ENCODE peak calls at places on chromosome 13, in five cellular contexts. W is HepG2, K is A549, L is DND-41, Y is fibroblast of villous mesenchyme. B is an unnamed sample.

GRCh38 chr13:59679239-59679638 is 484.5 kb downstream of the DIAPH3 start:
- DNase-seq in Y (no peak), K (no peak), W (no peak), L (no peak), B (no peak)

GRCh38 chr13:100356889-100357288 is 231.7 kb downstream of the GGACT start:
- DNase-seq in K (no peak), Y (peak; percentile 88), W (no peak), L (no peak), B (no peak)

GRCh38 chr13:104196611-104197010 is 1130.4 kb upstream of the SLC10A2 start:
- DNase-seq in Y (no peak), W (no peak), K (no peak), L (no peak), B (no peak)

GRCh38 chr13:27054760-27055159 is 116.9 kb downstream of the USP12 start:
- DNase-seq in L (no peak), K (no peak), W (no peak), Y (no peak), B (no peak)

GRCh38 chr13:32019612-32020233 is 11.9 kb upstream of the FRY start:
- DNase-seq in L (peak; percentile 41), K (peak; percentile 25), Y (peak; percentile 82), W (peak; percentile 73), B (peak; percentile 30)

GRCh38 chr13:74443623-74444022 is 309.4 kb upstream of the KLF12 start:
- DNase-seq in K (peak; percentile 1), L (no peak), W (no peak), Y (peak; percentile 52), B (no peak)

GRCh38 chr13:77583551-77583950 is 48.0 kb downstream of the SCEL start:
- DNase-seq in Y (no peak), K (no peak), L (no peak), W (no peak), B (no peak)

GRCh38 chr13:40102854-40103253 is 447.4 kb downstream of the COG6 start:
- DNase-seq in W (peak; percentile 32), K (peak; percentile 5), Y (peak; percentile 53), L (no peak), B (no peak)

GRCh38 chr13:80945328-80945727 is 604.4 kb upstream of the SPRY2 start:
- DNase-seq in L (no peak), K (no peak), W (peak; percentile 71), Y (no peak), B (no peak)

GRCh38 chr13:81957121-81957520 is 1616.2 kb upstream of the SPRY2 start:
- DNase-seq in K (peak; percentile 0), Y (no peak), L (no peak), W (peak; percentile 2), B (no peak)

GRCh38 chr13:102225892-102226291 is 176.0 kb downstream of the FGF14 start:
- DNase-seq in K (no peak), W (no peak), L (no peak), Y (no peak), B (no peak)

GRCh38 chr13:44331446-44331845 is 42.2 kb upstream of the SERP2 start:
- DNase-seq in L (no peak), K (no peak), Y (no peak), W (no peak), B (no peak)

GRCh38 chr13:28541966-28542365 is 47.0 kb upstream of the FLT1 start:
- DNase-seq in W (no peak), Y (peak; percentile 40), K (no peak), L (no peak), B (no peak)

GRCh38 chr13:73025212-73026012 is 33.4 kb upstream of the KLF5 start:
- DNase-seq in L (no peak), W (no peak), K (no peak), Y (no peak), B (no peak)

GRCh38 chr13:77980592-77980991 is 62.0 kb upstream of the EDNRB start:
- DNase-seq in Y (peak; percentile 92), K (no peak), W (no peak), L (no peak), B (no peak)

GRCh38 chr13:79393564-79394249 is 12.3 kb downstream of the RBM26 start:
- DNase-seq in Y (no peak), K (no peak), W (peak; percentile 93), L (no peak), B (peak; percentile 57)

GRCh38 chr13:34391071-34391470 is 551.0 kb upstream of the NBEA start:
- DNase-seq in L (no peak), K (peak; percentile 3), Y (peak; percentile 77), W (no peak), B (no peak)

GRCh38 chr13:79936368-79937136 is 404.4 kb downstream of the SPRY2 start:
- DNase-seq in L (no peak), W (peak; percentile 3), K (peak; percentile 78), Y (peak; percentile 94), B (no peak)

GRCh38 chr13:109348514-109349340 is 437.7 kb downstream of the IRS2 start:
- DNase-seq in K (no peak), Y (peak; percentile 44), L (no peak), W (no peak), B (no peak)

GRCh38 chr13:36543671-36544070 is 111.4 kb downstream of the CCNA1 start:
- DNase-seq in K (no peak), L (no peak), W (no peak), Y (no peak), B (no peak)

GRCh38 chr13:37473035-37473434 is 125.5 kb downstream of the POSTN start:
- DNase-seq in Y (no peak), K (no peak), W (no peak), L (no peak), B (no peak)

GRCh38 chr13:113022391-113023216 is 53.6 kb downstream of the MCF2L start:
- DNase-seq in W (peak; percentile 98), Y (no peak), L (no peak), K (no peak), B (no peak)

GRCh38 chr13:43751624-43752023 is 35.1 kb downstream of the ENOX1 start:
- DNase-seq in W (no peak), K (no peak), L (no peak), Y (no peak), B (no peak)

GRCh38 chr13:31686660-31687430 is 52.5 kb upstream of the RXFP2 start:
- DNase-seq in L (no peak), K (no peak), Y (no peak), W (no peak), B (no peak)

GRCh38 chr13:67223742-67224141 is 6.4 kb downstream of the PCDH9 start:
- DNase-seq in L (no peak), W (no peak), K (no peak), Y (no peak), B (no peak)

GRCh38 chr13:80224468-80224867 is 116.5 kb downstream of the SPRY2 start:
- DNase-seq in Y (no peak), L (no peak), W (no peak), K (no peak), B (no peak)

GRCh38 chr13:31807090-31807541 is 67.8 kb downstream of the RXFP2 start:
- DNase-seq in Y (no peak), W (no peak), K (no peak), L (no peak), B (no peak)

GRCh38 chr13:73993661-73994060 is 140.5 kb downstream of the KLF12 start:
- DNase-seq in K (no peak), L (no peak), W (no peak), Y (no peak), B (no peak)

GRCh38 chr13:64723735-64724134 is 2506.4 kb downstream of the PCDH9 start:
- DNase-seq in L (no peak), Y (peak; percentile 25), K (peak; percentile 33), W (peak; percentile 62), B (no peak)

GRCh38 chr13:113815151-113816058 is 48.5 kb downstream of the GAS6 start:
- DNase-seq in K (no peak), W (no peak), L (peak; percentile 19), Y (no peak), B (peak; percentile 59)

GRCh38 chr13:113863511-113864302 is at the start of gene GAS6:
- DNase-seq in W (no peak), Y (peak; percentile 54), L (no peak), K (peak; percentile 33), B (no peak)

GRCh38 chr13:23610966-23611486 is 40.8 kb downstream of the TNFRSF19 start:
- DNase-seq in L (no peak), W (no peak), Y (peak; percentile 35), K (no peak), B (no peak)

GRCh38 chr13:82758056-82758455 is 1124.2 kb downstream of the SLITRK1 start:
- DNase-seq in Y (no peak), W (peak; percentile 15), K (no peak), L (no peak), B (no peak)

GRCh38 chr13:107767119-107767518 is 448.2 kb downstream of the LIG4 start:
- DNase-seq in K (no peak), W (no peak), L (no peak), Y (no peak), B (no peak)

GRCh38 chr13:73168226-73168992 is 109.6 kb downstream of the KLF5 start:
- DNase-seq in Y (no peak), K (no peak), W (no peak), L (no peak), B (no peak)

GRCh38 chr13:49113526-49114286 is 106.4 kb upstream of the MLNR start:
- DNase-seq in K (no peak), L (no peak), Y (peak; percentile 45), W (peak; percentile 22), B (no peak)
- H3K4me3 ChIP-seq in K (no peak overlapping the region), L (no peak overlapping the region), Y (no peak overlapping the region), W (no peak overlapping the region), B (no peak overlapping the region)

GRCh38 chr13:51837016-51837415 is 8.0 kb downstream of the TMEM272 start:
- DNase-seq in L (no peak), K (no peak), Y (no peak), W (no peak), B (no peak)
- H3K4me3 ChIP-seq in L (no peak overlapping the region), K (no peak overlapping the region), Y (no peak overlapping the region), W (no peak overlapping the region), B (no peak overlapping the region)

GRCh38 chr13:51781246-51782022 is 22.5 kb downstream of the DHRS12 start:
- DNase-seq in L (no peak), W (no peak), K (no peak), Y (no peak), B (no peak)
- H3K4me3 ChIP-seq in L (no peak overlapping the region), W (no peak overlapping the region), K (no peak overlapping the region), Y (no peak overlapping the region), B (no peak overlapping the region)

GRCh38 chr13:111575719-111576118 is 255.3 kb downstream of the TEX29 start:
- DNase-seq in L (no peak), Y (no peak), K (no peak), W (no peak), B (no peak)

GRCh38 chr13:111575276-111575675 is 254.8 kb downstream of the TEX29 start:
- DNase-seq in K (no peak), Y (no peak), L (no peak), W (no peak), B (no peak)

GRCh38 chr13:111572956-111573355 is 252.5 kb downstream of the TEX29 start:
- DNase-seq in W (no peak), L (no peak), Y (no peak), K (no peak), B (no peak)

GRCh38 chr13:111573362-111573761 is 252.9 kb downstream of the TEX29 start:
- DNase-seq in L (no peak), W (no peak), Y (no peak), K (no peak), B (no peak)

DNA sequence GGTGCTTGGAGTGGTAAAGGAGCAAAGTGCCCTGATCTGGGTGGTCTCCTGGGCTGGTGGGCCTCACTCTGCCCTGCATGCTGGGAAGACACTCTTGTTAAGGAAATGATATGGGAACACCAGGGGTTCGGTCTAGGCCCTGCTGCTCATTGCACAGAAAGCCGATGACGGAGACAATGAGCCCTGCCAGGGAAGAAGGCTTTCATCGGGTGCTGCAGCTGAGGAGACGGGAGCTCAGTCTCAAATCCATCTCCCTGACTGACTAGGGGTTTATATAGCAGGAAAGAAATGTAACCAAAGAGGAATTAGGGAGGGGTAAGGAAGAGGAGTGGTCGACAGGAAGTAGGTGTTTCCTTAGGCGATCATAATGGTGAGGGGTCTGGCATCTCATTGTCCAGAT is 253.4 kb downstream of the TEX29 start:
- DNase-seq in W (no peak), L (no peak), Y (no peak), K (no peak), B (no peak)
- H3K4me3 ChIP-seq in W (no peak overlapping the region), L (no peak overlapping the region), Y (no peak overlapping the region), K (no peak overlapping the region), B (no peak overlapping the region)

B was measured in GM12864.